ENCODE peak calls at places on chromosomes 5 and 9, in four cellular contexts. Z is GM12878, J is HepG2, T is K562. R is an unnamed sample.

GRCh38 chr5:392431-392988 is 50.5 kb upstream of the EXOC3 start:
- DNase-seq in Z (peak; percentile 95), T (peak; percentile 8), J (no peak), R (no peak)

GRCh38 chr5:119343042-119343441 is 12.8 kb upstream of the TNFAIP8 start:
- DNase-seq in T (no peak), J (no peak), Z (no peak), R (no peak)

GRCh38 chr9:113628621-113629020 is 165.1 kb downstream of the RGS3 start:
- DNase-seq in J (no peak), T (no peak), Z (no peak), R (no peak)

GRCh38 chr9:33850677-33851076 is 33.7 kb downstream of the UBE2R2 start:
- DNase-seq in J (no peak), T (no peak), Z (no peak), R (no peak)

GRCh38 chr5:157732784-157733262 is 1.6 kb downstream of the THG1L start:
- DNase-seq in T (no peak), Z (no peak), J (no peak), R (peak; percentile 22)

GRCh38 chr5:93164690-93165089 is 416.3 kb downstream of the NR2F1-AS1 start:
- DNase-seq in T (no peak), Z (no peak), J (no peak), R (peak; percentile 28)

GRCh38 chr9:70601000-70601929 is 186.8 kb upstream of the KLF9 start:
- DNase-seq in T (no peak), Z (no peak), J (peak; percentile 5), R (peak; percentile 70)

GRCh38 chr9:13932472-13933267 is 381.3 kb downstream of the NFIB start:
- DNase-seq in T (no peak), Z (no peak), J (no peak), R (no peak)

GRCh38 chr5:54861212-54861894 is 124.0 kb downstream of the ESM1 start:
- DNase-seq in J (no peak), T (no peak), Z (no peak), R (no peak)

GRCh38 chr5:94793816-94794198 is 175.3 kb downstream of the SLF1 start:
- DNase-seq in Z (no peak), T (no peak), J (no peak), R (no peak)
- H2AFZ ChIP-seq in Z (peak overlapping the region; percentile 40), T (no peak overlapping the region), J (no peak overlapping the region), R (peak overlapping the region; percentile 48)

GRCh38 chr9:78694950-78695349 is 398.0 kb downstream of the PSAT1 start:
- DNase-seq in J (no peak), T (no peak), Z (no peak), R (no peak)

GRCh38 chr9:78691531-78691930 is 394.6 kb downstream of the PSAT1 start:
- DNase-seq in Z (no peak), J (no peak), T (no peak), R (no peak)

GRCh38 chr9:78692871-78693270 is 395.9 kb downstream of the PSAT1 start:
- DNase-seq in J (no peak), Z (no peak), T (no peak), R (no peak)

GRCh38 chr9:78697653-78698052 is 400.7 kb downstream of the PSAT1 start:
- DNase-seq in Z (no peak), T (no peak), J (no peak), R (no peak)

DNA sequence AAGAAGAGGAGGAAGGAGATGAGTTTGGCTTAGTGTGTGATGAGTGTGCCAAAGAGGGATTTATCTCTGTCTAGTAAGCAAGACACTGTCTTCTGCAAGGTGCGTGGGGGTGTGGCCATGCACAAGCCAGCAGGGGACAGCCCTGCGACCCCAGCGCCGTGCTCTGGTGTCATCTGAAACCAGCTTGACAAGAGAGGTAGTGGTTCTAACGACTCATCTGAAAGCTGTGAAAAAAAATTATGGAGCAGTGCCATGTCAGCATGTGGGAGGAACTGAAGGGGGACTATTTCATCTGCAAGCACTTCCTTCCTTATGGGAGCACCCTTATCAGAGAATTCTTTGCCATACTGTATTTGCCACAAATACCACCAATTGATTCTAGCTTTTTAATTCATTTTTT is 398.6 kb downstream of the PSAT1 start:
- DNase-seq in T (no peak), Z (no peak), J (no peak), R (no peak)
- TF ChIP-seq NFIC in T (no peak), Z (no peak), J (no peak), R (no peak)

DNA sequence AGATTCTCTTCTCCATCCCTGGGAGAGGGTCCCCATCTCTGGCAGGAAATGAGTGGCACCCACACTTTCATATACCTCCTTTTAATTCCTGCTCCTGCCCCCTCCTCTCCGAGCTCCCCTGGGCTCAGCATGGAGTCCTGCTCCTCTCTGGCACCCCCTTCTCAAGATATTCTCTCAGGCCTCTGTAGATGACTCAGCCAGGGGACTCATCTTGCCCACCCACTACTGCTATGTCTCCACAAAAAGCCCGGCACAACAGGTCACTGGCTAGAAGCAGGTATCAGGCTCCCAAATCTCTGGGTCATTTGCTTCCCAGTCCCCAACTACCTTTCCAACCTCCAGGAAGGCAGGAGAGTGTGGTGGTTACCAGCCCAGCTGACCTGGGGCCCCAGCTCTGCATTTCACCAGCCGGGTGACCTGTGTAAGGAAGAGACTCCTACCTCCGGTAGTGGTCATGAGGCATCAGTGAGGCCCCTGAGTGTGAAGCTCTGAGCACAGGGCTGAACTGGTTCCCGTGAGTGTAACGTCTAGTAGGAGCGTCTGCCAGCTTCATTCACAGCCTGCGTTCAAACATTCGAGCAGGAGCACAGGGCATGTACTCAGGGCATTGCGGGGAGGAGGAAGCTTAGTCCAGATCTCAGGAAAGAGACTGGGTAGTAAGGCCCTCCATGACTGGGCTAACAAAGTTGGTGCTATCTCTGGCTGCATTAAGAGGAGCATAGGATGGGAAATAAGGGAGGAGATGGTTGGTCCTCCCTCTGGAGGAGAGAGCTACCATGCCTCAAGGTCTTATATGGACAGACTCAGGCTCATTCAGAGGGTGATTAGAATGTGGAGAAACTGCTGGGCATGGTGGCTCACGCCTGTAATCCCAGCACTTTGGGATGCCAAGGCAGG is 63.7 kb downstream of the LMX1B start:
- DNase-seq in T (no peak), Z (no peak), J (no peak), R (no peak)
- H2AFZ ChIP-seq in T (no peak overlapping the region), Z (no peak overlapping the region), J (no peak overlapping the region), R (no peak overlapping the region)

GRCh38 chr5:116437351-116437705 is 137.3 kb downstream of the SEMA6A start:
- DNase-seq in T (no peak), Z (no peak), J (no peak), R (no peak)

GRCh38 chr5:116437922-116438578 is 136.6 kb downstream of the SEMA6A start:
- DNase-seq in Z (no peak), J (no peak), T (no peak), R (no peak)

GRCh38 chr5:116438979-116439554 is 135.6 kb downstream of the SEMA6A start:
- DNase-seq in Z (no peak), J (no peak), T (no peak), R (no peak)

GRCh38 chr5:116439891-116440290 is 134.7 kb downstream of the SEMA6A start:
- DNase-seq in T (no peak), Z (no peak), J (no peak), R (no peak)

DNA sequence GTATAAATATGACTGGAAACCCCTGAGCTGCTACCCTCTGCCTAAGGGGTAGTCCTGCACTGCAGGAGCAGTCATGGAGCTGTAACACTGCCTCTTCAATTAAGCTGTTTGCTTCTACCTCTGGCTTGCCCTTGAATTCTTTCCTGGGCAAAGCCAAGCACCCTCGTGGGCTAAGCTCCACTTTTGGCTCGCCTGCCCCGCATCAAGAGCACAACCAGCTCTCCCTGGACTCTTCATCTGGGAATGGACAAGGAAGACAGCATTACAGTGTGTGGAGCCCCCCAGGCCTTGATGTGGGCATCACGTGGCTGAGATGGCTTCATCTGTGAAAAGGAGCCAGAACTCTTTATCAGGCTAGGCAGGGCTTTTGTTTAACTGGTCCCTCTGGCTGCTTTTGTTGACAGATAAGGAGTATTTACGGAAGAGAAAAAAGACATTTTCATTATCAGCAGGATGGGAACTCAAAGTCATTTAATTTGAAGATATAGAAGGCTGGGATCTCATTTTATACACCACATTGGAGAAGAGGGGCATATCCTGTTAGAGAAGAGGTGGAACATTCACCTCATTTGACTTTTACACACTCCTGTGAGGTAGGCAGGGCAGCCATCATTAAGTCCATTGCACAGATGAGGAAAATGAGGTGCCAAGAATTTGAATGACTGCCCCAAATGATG is 137.8 kb downstream of the SEMA6A start:
- DNase-seq in J (no peak), Z (no peak), T (no peak), R (peak; percentile 75)
- TF ChIP-seq NFIC in J (no peak), Z (no peak), T (peak; percentile 26), R (no peak)

DNA sequence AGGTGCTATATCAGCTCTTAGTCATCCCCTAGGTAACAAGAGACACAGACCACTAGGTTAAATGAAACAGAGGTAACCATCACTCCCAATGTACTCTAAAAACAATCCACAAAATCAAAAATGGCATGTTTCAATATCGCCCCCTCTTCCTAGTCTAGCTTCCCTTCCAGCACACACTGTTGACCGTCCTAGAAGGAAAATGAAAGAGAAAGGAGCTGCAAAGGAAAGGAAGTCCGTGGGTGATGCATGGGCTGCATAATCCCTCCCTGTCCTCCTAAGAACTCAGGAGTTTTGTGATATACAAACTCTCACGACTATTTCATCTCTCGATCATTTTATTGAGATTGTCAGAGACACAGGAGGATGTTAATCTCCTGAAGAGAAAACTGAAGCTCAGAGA is 101.6 kb downstream of the RFK start:
- DNase-seq in Z (no peak), J (no peak), T (no peak), R (no peak)
- H2AFZ ChIP-seq in Z (no peak overlapping the region), J (no peak overlapping the region), T (no peak overlapping the region), R (no peak overlapping the region)

GRCh38 chr9:128550226-128550625 is 2.2 kb upstream of the SPTAN1 start:
- DNase-seq in J (no peak), Z (no peak), T (no peak), R (no peak)
- TF ChIP-seq NFIC in J (no peak), Z (no peak), T (no peak), R (no peak)

DNA sequence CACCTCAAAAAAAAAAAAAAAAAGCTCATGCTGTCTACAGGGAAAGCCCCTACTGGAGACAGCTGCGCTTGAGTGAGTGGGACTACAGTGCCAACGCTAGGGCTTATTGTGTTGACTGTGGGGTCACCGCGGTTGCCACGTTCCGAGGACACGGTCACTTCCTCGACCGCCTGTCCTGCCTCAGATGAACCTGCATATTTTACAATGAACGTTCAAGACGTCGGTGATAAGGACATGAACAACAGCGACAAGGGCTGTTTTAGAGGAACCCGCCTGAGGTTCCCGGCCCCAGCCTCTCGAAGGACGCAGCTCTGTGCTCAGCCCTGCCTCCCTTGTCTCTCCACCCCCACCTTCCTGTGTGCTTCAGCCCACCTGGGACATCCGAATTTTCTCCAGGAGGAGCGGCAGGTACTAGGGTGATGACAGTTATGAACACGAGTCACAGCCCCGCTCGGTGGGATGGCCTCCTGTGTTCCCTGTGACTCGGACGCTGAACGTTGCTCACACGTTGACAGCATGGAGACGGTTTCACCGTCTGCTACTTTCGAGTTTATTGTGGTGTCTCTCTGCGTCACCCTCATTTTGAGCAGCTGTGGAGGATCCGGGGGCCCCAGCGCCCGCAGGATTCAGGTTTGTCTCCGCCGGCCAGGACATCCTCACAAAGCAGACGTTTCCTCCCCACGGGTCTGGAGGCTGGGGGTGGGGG is 11.3 kb upstream of the DIPK1B start:
- DNase-seq in J (no peak), Z (peak; percentile 43), T (no peak), R (no peak)
- H2AFZ ChIP-seq in J (no peak overlapping the region), Z (peak overlapping the region; percentile 97), T (peak overlapping the region; percentile 96), R (no peak overlapping the region)

R was measured in SK-N-SH.